ENCODE peak calls at places on chromosome 10, in five cellular contexts. I is suprapubic skin, E is breast epithelium, D is GM12892, V is adrenal gland. C is an unnamed sample.
A peak's percentile ranks its signal among the peaks of the same experiment; 100 is the strongest.

GRCh38 chr10:69337312-69338132 is 59.2 kb downstream of the HK1 start:
- DNase-seq in I (peak; percentile 77), E (no peak), D (no peak), V (no peak), C (no peak)

GRCh38 chr10:100978121-100978895 is 9.0 kb downstream of the MRPL43 start:
- DNase-seq in I (peak; percentile 44), E (no peak), D (no peak), V (peak; percentile 7), C (no peak)

GRCh38 chr10:24784061-24784460 is 60.4 kb upstream of the ARHGAP21 start:
- DNase-seq in V (no peak), I (no peak), D (no peak), E (no peak), C (no peak)

GRCh38 chr10:132419631-132420468 is 22.9 kb downstream of the PWWP2B start:
- DNase-seq in E (no peak), I (no peak), V (peak; percentile 57), D (no peak), C (no peak)

GRCh38 chr10:92038949-92039348 is 115.4 kb downstream of the BTAF1 start:
- DNase-seq in E (no peak), V (no peak), I (no peak), D (no peak), C (no peak)

GRCh38 chr10:98435178-98435577 is 11.6 kb downstream of the HPS1 start:
- DNase-seq in D (no peak), I (no peak), V (no peak), E (no peak), C (no peak)

GRCh38 chr10:130169136-130169888 is 33.1 kb downstream of the GLRX3 start:
- DNase-seq in E (no peak), V (no peak), D (no peak), I (no peak), C (no peak)

GRCh38 chr10:57657164-57657765 is 610.4 kb downstream of the IPMK start:
- DNase-seq in E (no peak), D (peak; percentile 1), I (no peak), V (peak; percentile 41), C (peak; percentile 7)

GRCh38 chr10:64733980-64734379 is 1212.8 kb downstream of the REEP3 start:
- DNase-seq in D (no peak), E (no peak), I (no peak), V (no peak), C (no peak)

GRCh38 chr10:100138921-100139496 is 46.8 kb downstream of the ERLIN1 start:
- DNase-seq in D (no peak), E (no peak), V (no peak), I (no peak), C (no peak)

GRCh38 chr10:123241391-123242141 is 87.4 kb downstream of the BUB3 start:
- DNase-seq in D (no peak), I (no peak), E (no peak), V (no peak), C (no peak)

GRCh38 chr10:8378198-8378983 is 323.9 kb downstream of the GATA3 start:
- DNase-seq in D (no peak), I (no peak), V (no peak), E (no peak), C (no peak)

GRCh38 chr10:50404021-50404823 is 152.9 kb upstream of the ASAH2 start:
- DNase-seq in V (no peak), D (no peak), E (no peak), I (no peak), C (no peak)

GRCh38 chr10:70348228-70348850 is 34.1 kb downstream of the LRRC20 start:
- DNase-seq in E (no peak), I (no peak), V (peak; percentile 38), D (no peak), C (peak; percentile 31)

GRCh38 chr10:1526427-1527055 is 210.8 kb downstream of the ADARB2 start:
- DNase-seq in V (no peak), D (no peak), I (no peak), E (no peak), C (no peak)

GRCh38 chr10:7672366-7673134 is 5.8 kb upstream of the ITIH5 start:
- DNase-seq in D (no peak), I (no peak), E (no peak), V (no peak), C (no peak)

GRCh38 chr10:29649561-29650551 is 15.1 kb upstream of the SVIL start:
- DNase-seq in I (no peak), V (no peak), E (no peak), D (no peak), C (no peak)

GRCh38 chr10:73774637-73775036 is 7.2 kb upstream of the CHCHD1 start:
- DNase-seq in V (no peak), E (no peak), D (no peak), I (no peak), C (no peak)

GRCh38 chr10:73983096-73984047 is 14.5 kb upstream of the VCL start:
- DNase-seq in E (no peak), I (no peak), D (no peak), V (no peak), C (no peak)

GRCh38 chr10:14010083-14010551 is 320.6 kb downstream of the FRMD4A start:
- DNase-seq in V (no peak), D (no peak), I (no peak), E (no peak), C (no peak)

GRCh38 chr10:100148353-100149211 is 37.2 kb downstream of the ERLIN1 start:
- DNase-seq in D (peak; percentile 19), E (no peak), I (no peak), V (no peak), C (peak; percentile 18)

GRCh38 chr10:84293574-84294016 is 34.8 kb upstream of the CCSER2 start:
- DNase-seq in V (no peak), I (no peak), D (no peak), E (no peak), C (no peak)

GRCh38 chr10:84298077-84298476 is 30.3 kb upstream of the CCSER2 start:
- DNase-seq in V (no peak), I (no peak), E (no peak), D (no peak), C (no peak)

GRCh38 chr10:84294766-84295447 is 33.5 kb upstream of the CCSER2 start:
- DNase-seq in D (no peak), V (no peak), E (no peak), I (no peak), C (no peak)

GRCh38 chr10:84293171-84293570 is 35.2 kb upstream of the CCSER2 start:
- DNase-seq in E (no peak), V (no peak), I (no peak), D (no peak), C (no peak)

DNA sequence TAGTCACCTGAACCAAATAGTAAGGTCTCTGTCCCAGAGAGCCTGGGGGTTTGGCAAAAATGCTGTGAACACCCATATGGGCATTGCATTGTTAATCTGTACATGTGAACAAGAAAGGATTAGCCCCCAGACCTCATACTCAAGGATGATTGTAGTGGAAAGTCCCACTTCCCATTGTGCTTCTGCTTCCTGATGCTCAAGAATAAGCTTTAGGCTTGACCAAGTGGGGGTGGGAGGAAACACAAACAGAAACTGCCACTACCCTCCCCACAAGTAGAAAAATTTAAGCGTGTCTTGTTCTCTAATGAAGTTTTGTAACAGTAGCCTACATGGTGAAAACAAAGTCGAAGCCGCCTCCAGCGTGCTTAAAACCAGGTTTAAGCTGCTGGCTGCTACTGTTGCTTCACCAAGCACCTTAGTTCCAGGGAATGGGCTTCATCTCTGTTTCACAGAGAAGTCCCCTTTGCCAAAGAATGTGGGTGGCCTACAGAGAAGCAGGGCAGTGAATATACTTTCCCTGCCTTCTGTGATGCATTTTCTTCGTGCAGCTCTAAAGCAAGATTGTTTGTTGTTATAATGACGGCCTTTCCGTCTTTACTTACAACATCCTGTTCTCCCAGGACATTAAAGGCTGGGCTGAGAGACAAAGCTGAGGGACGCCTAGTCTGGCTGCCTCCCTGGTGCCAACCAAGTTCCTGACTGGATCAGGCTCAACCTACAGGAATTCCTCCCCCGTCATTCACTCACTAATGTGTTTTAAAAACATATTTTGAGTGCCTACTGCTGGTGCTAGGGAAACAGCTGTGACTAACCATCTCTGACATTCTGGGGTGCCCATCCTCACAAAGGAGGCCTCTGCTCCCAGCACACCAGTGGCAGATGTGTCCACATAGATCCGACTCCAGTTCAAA is 32.1 kb upstream of the CCSER2 start:
- DNase-seq in E (no peak), D (no peak), V (no peak), I (no peak), C (peak; percentile 80)
- TF ChIP-seq POLR2A in E (no peak), D (no peak), V (no peak), I (no peak), C (no peak)

DNA sequence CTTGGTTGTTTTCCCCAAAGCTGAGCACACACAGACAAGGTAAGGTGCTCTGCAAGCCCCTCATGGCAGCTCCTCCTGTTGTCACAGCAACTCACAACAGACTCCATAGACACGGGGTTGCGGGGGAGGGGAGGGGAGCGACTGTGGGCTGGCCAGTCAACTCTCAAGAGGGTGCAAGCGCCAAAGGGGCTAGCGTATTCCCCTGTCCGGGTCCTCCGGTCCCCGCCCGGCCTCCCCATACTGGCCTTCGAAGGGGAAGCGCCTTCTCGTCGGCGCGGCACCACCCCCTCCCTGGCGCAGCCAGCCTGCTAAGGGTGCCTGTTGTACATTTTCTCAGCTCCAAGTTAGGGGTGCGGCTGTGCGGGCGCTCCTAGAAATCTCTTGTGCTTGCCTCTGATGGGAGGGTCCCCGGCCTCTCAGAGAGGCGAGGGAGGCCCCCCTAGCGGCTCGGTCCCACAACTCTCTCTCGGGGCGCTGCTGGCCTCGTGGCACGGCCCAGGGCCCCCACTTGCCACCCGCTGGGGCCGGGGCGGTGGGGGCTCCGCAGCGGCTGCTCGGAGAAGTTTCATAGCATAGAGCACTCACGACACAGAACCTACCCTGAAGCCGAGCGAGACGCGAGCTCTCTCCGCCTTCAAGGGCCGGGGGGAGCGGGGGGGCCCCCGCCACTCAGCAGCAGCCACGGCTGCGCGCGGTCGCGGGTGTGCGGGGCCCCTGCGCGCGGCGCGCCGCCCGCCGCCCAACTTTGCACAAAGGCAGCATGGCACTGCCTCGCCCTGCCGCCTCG is 420 bp downstream of the RHOBTB1 start:
- DNase-seq in I (peak; percentile 81), V (peak; percentile 79), E (peak; percentile 70), D (no peak), C (peak; percentile 42)
- TF ChIP-seq POLR2A in I (no peak), V (peak; percentile 4), E (no peak), D (no peak), C (peak; percentile 37)

GRCh38 chr10:90930070-90930837 is 9.4 kb upstream of the ANKRD1 start:
- DNase-seq in V (no peak), I (no peak), E (no peak), D (no peak), C (no peak)
- TF ChIP-seq POLR2A in V (no peak), I (no peak), E (no peak), D (no peak), C (no peak)

GRCh38 chr10:43824934-43825333 is 176.3 kb upstream of the ZNF32 start:
- DNase-seq in V (peak; percentile 27), E (no peak), I (no peak), D (no peak), C (no peak)

GRCh38 chr10:43825984-43826383 is 177.3 kb upstream of the ZNF32 start:
- DNase-seq in V (no peak), E (no peak), I (no peak), D (no peak), C (no peak)

GRCh38 chr10:43823237-43823605 is 174.5 kb upstream of the ZNF32 start:
- DNase-seq in D (no peak), I (no peak), V (no peak), E (no peak), C (no peak)

GRCh38 chr10:43827853-43828252 is 179.2 kb upstream of the ZNF32 start:
- DNase-seq in V (no peak), D (no peak), I (no peak), E (no peak), C (no peak)

DNA sequence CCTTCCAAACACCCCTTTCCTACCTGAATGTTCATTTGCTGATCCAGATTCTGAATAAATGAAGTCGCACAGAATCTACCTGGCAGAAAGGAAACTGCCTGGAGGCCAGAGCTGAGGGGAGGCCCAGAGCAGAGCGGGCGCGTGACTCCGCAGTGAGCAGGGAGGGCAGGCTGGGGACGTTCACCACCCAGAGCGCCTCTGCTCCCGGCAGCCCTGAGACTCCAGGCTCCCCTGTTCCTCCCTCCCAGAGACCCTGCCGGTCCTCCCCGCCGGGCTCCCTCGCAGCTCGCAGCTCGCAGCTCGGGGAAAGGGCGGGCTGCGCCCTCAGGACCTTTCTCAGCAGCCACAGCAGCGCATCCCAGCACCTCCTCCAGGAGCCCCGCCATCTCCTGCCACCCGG is 176.7 kb upstream of the ZNF32 start:
- DNase-seq in I (no peak), D (no peak), V (no peak), E (no peak), C (no peak)
- TF ChIP-seq POLR2A in I (no peak), D (no peak), V (no peak), E (no peak), C (no peak)